ENCODE peak calls at places on chromosome X, in five cellular contexts. C, M, K, J and R are unnamed samples.
A peak's percentile ranks its signal among the peaks of the same experiment; 100 is the strongest.

GRCh38 chrX:20071511-20072079 is 45.1 kb downstream of the MAP7D2 start:
- DNase-seq in C (no peak), K (no peak), M (no peak), J (no peak), R (peak; percentile 37)

GRCh38 chrX:4322916-4323315 is 609.5 kb upstream of the PRKX start:
- DNase-seq in M (no peak), J (no peak), C (no peak), K (no peak), R (no peak)

GRCh38 chrX:46838482-46838857 is 1.6 kb downstream of the RP2 start:
- DNase-seq in K (no peak), M (peak; percentile 42), C (no peak), J (no peak), R (no peak)

GRCh38 chrX:151153086-151153485 is 23.3 kb upstream of the GPR50 start:
- DNase-seq in K (no peak), M (peak; percentile 69), C (no peak), J (no peak), R (peak; percentile 19)

GRCh38 chrX:133813991-133814390 is 171.4 kb downstream of the GPC3 start:
- DNase-seq in J (no peak), C (no peak), K (no peak), M (peak; percentile 69), R (no peak)

GRCh38 chrX:153726286-153727107 is 1.8 kb downstream of the ABCD1 start:
- DNase-seq in M (peak; percentile 56), C (no peak), K (peak; percentile 83), J (no peak), R (peak; percentile 46)

GRCh38 chrX:133655914-133656265 is 240.6 kb upstream of the GPC4 start:
- DNase-seq in M (peak; percentile 58), C (no peak), K (no peak), J (no peak), R (no peak)

GRCh38 chrX:118724775-118725174 is 2.6 kb upstream of the IL13RA1 start:
- DNase-seq in K (no peak), M (no peak), C (no peak), J (no peak), R (no peak)

GRCh38 chrX:96807318-96807717 is 76.4 kb upstream of the RPA4 start:
- DNase-seq in M (no peak), J (no peak), C (no peak), K (no peak), R (no peak)

GRCh38 chrX:14916017-14916674 is 42.9 kb downstream of the MOSPD2 start:
- DNase-seq in M (peak; percentile 35), J (no peak), K (no peak), C (no peak), R (no peak)

GRCh38 chrX:31112226-31112999 is 40.6 kb upstream of the FTHL17 start:
- DNase-seq in J (no peak), C (no peak), M (no peak), K (no peak), R (no peak)

GRCh38 chrX:68894513-68895338 is 65.9 kb downstream of the EFNB1 start:
- DNase-seq in C (peak; percentile 53), J (no peak), K (peak; percentile 78), M (peak; percentile 19), R (no peak)

GRCh38 chrX:128517691-128518090 is 465.5 kb upstream of the ACTRT1 start:
- DNase-seq in J (no peak), M (no peak), K (no peak), C (no peak), R (no peak)

GRCh38 chrX:145213504-145213903 is 33.8 kb upstream of the SPANXN1 start:
- DNase-seq in C (no peak), M (no peak), K (no peak), J (no peak), R (no peak)
- H3K9me3 ChIP-seq in C (no peaks in the 10 kb centered on the region), M (peaks cover 7% of the 10 kb centered on the region), K (no peaks in the 10 kb centered on the region), J (no peaks in the 10 kb centered on the region), R (no peaks in the 10 kb centered on the region)

GRCh38 chrX:9947395-9947794 is 19.8 kb upstream of the CLDN34 start:
- DNase-seq in M (no peak), C (no peak), J (no peak), K (no peak), R (no peak)
- H3K4me3 ChIP-seq in M (no peak overlapping the region), C (no peak overlapping the region), J (no peak overlapping the region), K (no peak overlapping the region), R (no peak overlapping the region)

GRCh38 chrX:129747533-129747932 is 8.8 kb downstream of the XPNPEP2 start:
- DNase-seq in M (no peak), K (no peak), J (no peak), C (no peak), R (no peak)
- H3K4me1 ChIP-seq in M (peaks cover 32% of the 10 kb centered on the region), K (no peaks in the 10 kb centered on the region), J (no peaks in the 10 kb centered on the region), C (no peaks in the 10 kb centered on the region), R (no peaks in the 10 kb centered on the region)

GRCh38 chrX:9498236-9498635 is 33.4 kb downstream of the TBL1X start:
- DNase-seq in J (no peak), K (no peak), C (no peak), M (no peak), R (no peak)

GRCh38 chrX:9500584-9500983 is 35.7 kb downstream of the TBL1X start:
- DNase-seq in M (no peak), K (no peak), C (no peak), J (no peak), R (no peak)

GRCh38 chrX:9501362-9501761 is 36.5 kb downstream of the TBL1X start:
- DNase-seq in J (no peak), C (no peak), M (no peak), K (no peak), R (no peak)

DNA sequence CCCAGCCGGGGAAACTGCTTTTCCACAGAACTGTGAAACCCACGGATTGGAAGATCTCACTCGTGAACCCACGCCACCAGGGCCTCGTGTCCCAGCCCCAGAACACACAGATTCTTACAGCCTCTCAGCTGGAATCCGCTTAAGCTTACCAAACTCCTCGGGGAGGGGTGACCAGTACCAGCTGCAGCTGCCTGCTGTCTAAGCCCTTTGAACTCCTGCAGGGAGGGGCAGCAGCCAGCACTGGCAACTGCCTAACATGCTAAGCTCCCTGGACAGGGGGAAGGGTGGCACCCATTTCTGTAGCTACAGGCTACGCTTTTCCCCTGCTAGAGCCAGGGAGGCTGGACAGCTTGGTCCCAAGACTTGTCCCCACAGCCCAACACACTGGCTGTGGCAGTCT is 38.4 kb downstream of the TBL1X start:
- DNase-seq in K (no peak), J (peak; percentile 40), M (no peak), C (no peak), R (no peak)
- H3K9me3 ChIP-seq in K (no peaks in the 10 kb centered on the region), J (no peaks in the 10 kb centered on the region), M (peaks cover 3% of the 10 kb centered on the region), C (no peaks in the 10 kb centered on the region), R (no peaks in the 10 kb centered on the region)

DNA sequence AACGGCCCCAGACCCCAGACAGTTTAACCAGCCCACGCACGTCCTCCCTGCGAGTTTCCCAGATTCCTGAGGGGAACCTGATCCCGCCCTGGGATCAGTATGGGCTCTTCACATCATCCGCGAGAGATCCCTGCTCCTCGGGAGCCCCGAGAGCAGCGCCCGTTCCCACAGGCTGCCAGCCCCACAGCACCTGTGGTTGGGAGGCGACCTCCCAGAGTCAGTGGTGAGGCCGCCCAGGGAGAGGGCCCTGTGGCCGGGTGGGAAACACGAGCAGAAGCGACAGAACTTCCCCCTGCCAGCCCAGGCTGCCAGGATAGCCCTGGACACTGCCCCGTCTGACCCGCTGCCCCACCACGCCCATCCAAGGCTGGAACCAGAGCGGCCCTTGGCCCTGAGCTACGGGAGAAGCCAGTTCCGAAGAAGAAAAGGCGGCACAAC is 32.8 kb downstream of the TSC22D3 start:
- DNase-seq in M (no peak), C (no peak), J (no peak), K (peak; percentile 64), R (no peak)
- H3K4me3 ChIP-seq in M (peak overlapping the region; percentile 49), C (peak overlapping the region; percentile 21), J (peak overlapping the region; percentile 33), K (no peak overlapping the region), R (no peak overlapping the region)

GRCh38 chrX:104335765-104336164 is 81.0 kb upstream of the ESX1 start:
- DNase-seq in C (no peak), J (no peak), K (no peak), M (peak; percentile 72), R (no peak)
- H3K4me1 ChIP-seq in C (no peaks in the 10 kb centered on the region), J (no peaks in the 10 kb centered on the region), K (no peaks in the 10 kb centered on the region), M (peaks cover 9% of the 10 kb centered on the region), R (no peaks in the 10 kb centered on the region)